ENCODE peak calls at places on chromosomes 16 and 17, in nine cellular contexts. E is cardiac muscle cell, Y is heart right ventricle, H is Karpas-422, B is transverse colon, Z is Peyer's patch, A is tibial artery, P is thoracic aorta, N is stomach. F is an unnamed sample. For H3K36me3, the result is how much of the 10 kb centered on the place peaks cover.

GRCh38 chr16:54174750-54175149 is 111.8 kb downstream of the IRX3 start:
- DNase-seq in N (no peak), Y (no peak), Z (no peak), H (no peak), E (no peak), B (no peak), P (no peak), A (no peak), F (no peak)

GRCh38 chr16:20879175-20880053 is 20.7 kb downstream of the DCUN1D3 start:
- DNase-seq in H (no peak), A (no peak), N (no peak), Y (no peak), P (no peak), Z (no peak), B (no peak), E (no peak), F (no peak)

GRCh38 chr17:65050438-65050837 is 6.1 kb downstream of the GNA13 start:
- DNase-seq in Y (no peak), P (no peak), Z (no peak), B (no peak), E (no peak), H (no peak), A (no peak), N (no peak), F (no peak)

GRCh38 chr17:12599185-12599920 is 66.3 kb upstream of the MYOCD start:
- DNase-seq in H (no peak), Y (no peak), E (no peak), P (no peak), A (no peak), Z (no peak), B (no peak), N (no peak), F (no peak)

GRCh38 chr16:745739-746138 is 4.9 kb upstream of the CIAO3 start:
- DNase-seq in H (peak), N (peak), Y (no peak), A (no peak), B (no peak), Z (no peak), P (no peak), E (peak), F (peak)

GRCh38 chr17:4175921-4176802 is 33.2 kb downstream of the CYB5D2 start:
- DNase-seq in A (no peak), Z (no peak), H (no peak), B (no peak), E (peak), N (no peak), P (no peak), Y (no peak), F (no peak)

GRCh38 chr16:22117666-22118065 is 25.3 kb downstream of the VWA3A start:
- DNase-seq in H (no peak), B (no peak), E (no peak), Z (no peak), P (no peak), N (no peak), A (no peak), Y (no peak), F (no peak)

GRCh38 chr17:73644145-73645049 is at the start of gene SDK2:
- DNase-seq in E (peak), Y (no peak), N (peak), Z (peak), B (no peak), P (no peak), H (no peak), A (no peak), F (no peak)

GRCh38 chr16:87598431-87598830 is 3.9 kb upstream of the JPH3 start:
- DNase-seq in A (no peak), P (no peak), H (no peak), E (no peak), Z (no peak), B (no peak), Y (no peak), N (no peak), F (no peak)

GRCh38 chr16:10594312-10594950 is 14.0 kb upstream of the EMP2 start:
- DNase-seq in N (peak), Z (no peak), Y (no peak), H (no peak), A (no peak), E (no peak), P (no peak), B (peak), F (peak)

GRCh38 chr16:54194008-54194731 is 92.4 kb downstream of the IRX3 start:
- DNase-seq in Y (peak), A (peak), E (peak), Z (no peak), B (peak), N (peak), H (no peak), P (peak), F (peak)

GRCh38 chr16:88957887-88958577 is 19.0 kb downstream of the CBFA2T3 start:
- DNase-seq in P (no peak), E (no peak), H (no peak), Z (peak), N (no peak), Y (no peak), B (no peak), A (no peak), F (no peak)

GRCh38 chr17:77155125-77155524 is 14.4 kb downstream of the SEC14L1 start:
- DNase-seq in B (no peak), P (no peak), Y (no peak), Z (no peak), E (no peak), N (no peak), H (no peak), A (no peak), F (no peak)

GRCh38 chr17:28975634-28976033 is 24.3 kb upstream of the PHF12 start:
- DNase-seq in N (no peak), H (no peak), A (no peak), E (no peak), B (no peak), P (no peak), Y (no peak), Z (no peak), F (no peak)

GRCh38 chr16:10561001-10561400 is 19.4 kb downstream of the EMP2 start:
- DNase-seq in E (no peak), A (no peak), B (no peak), P (no peak), N (no peak), Y (no peak), H (no peak), Z (no peak), F (no peak)

GRCh38 chr17:17911003-17911613 is 61.1 kb downstream of the TOM1L2 start:
- DNase-seq in Z (no peak), P (no peak), H (no peak), E (peak), A (no peak), B (no peak), N (no peak), Y (no peak), F (no peak)

GRCh38 chr16:25390761-25391160 is 133.1 kb upstream of the ZKSCAN2 start:
- DNase-seq in A (no peak), P (no peak), N (no peak), E (no peak), H (no peak), Z (no peak), B (no peak), Y (no peak), F (no peak)

GRCh38 chr16:81106826-81107503 is 10.8 kb upstream of the GCSH start:
- DNase-seq in A (no peak), P (no peak), N (no peak), B (no peak), Y (no peak), E (no peak), H (no peak), Z (no peak), F (no peak)

GRCh38 chr16:87062569-87063442 is 254.4 kb downstream of the C16orf95 start:
- DNase-seq in P (peak), Z (peak), H (peak), B (peak), E (peak), A (peak), Y (peak), N (peak), F (peak)

GRCh38 chr16:68499011-68499410 is 40.1 kb upstream of the ZFP90 start:
- DNase-seq in A (no peak), P (no peak), Z (no peak), Y (no peak), B (no peak), N (no peak), E (no peak), H (no peak), F (no peak)

GRCh38 chr16:23071202-23072083 is 77.8 kb downstream of the USP31 start:
- DNase-seq in E (no peak), Y (peak), N (no peak), P (no peak), A (no peak), H (no peak), B (no peak), Z (no peak), F (no peak)

GRCh38 chr17:72143245-72143644 is 22.4 kb downstream of the SOX9 start:
- DNase-seq in E (no peak), N (no peak), Y (no peak), Z (no peak), P (no peak), H (peak), A (no peak), B (no peak), F (no peak)

GRCh38 chr17:16281351-16281750 is 64.3 kb downstream of the PIGL start:
- DNase-seq in N (no peak), Z (no peak), H (no peak), E (no peak), A (no peak), B (no peak), Y (no peak), P (no peak), F (no peak)

GRCh38 chr17:32831627-32832243 is 45.2 kb downstream of the MYO1D start:
- DNase-seq in H (no peak), Y (no peak), Z (no peak), A (no peak), B (no peak), N (no peak), P (no peak), E (no peak), F (no peak)

GRCh38 chr16:6897910-6898475 is 434.7 kb upstream of the RBFOX1 start:
- DNase-seq in P (no peak), Y (no peak), E (no peak), H (no peak), B (no peak), N (no peak), A (no peak), Z (no peak), F (no peak)

DNA sequence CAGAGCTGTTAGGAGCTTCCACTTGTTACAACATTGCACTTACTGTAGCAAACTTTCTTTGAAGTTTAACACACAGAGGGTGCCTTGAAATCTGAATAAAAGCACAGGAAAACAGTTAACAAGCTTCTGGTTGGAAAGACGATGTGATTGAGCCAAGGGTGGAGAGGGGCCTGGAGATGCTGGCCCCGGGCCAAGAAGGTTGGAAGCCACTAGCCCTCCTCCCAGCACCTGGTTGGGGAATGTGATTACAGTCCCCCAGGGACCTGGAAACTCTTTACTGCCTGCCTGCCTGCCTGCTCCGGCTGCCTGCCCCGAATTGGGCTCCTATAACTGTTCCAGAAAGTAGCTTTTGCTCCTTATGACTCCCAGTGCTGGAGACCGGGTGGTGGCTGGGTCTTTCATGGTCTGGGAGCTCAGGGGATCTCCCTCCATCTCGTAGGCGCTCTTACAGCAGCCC is 48.0 kb upstream of the ZFHX3 start:
- DNase-seq in E (peak), B (no peak), N (no peak), P (no peak), H (no peak), A (no peak), Y (no peak), Z (no peak), F (no peak)
- H3K4me3 ChIP-seq in E (no peak), B (no peak), N (no peak), P (peak), H (no peak), A (peak), Y (no peak), Z (no peak), F (no peak)

GRCh38 chr16:11688520-11688886 is 20.2 kb downstream of the SNN start:
- DNase-seq in H (no peak), Y (no peak), P (no peak), A (no peak), N (no peak), B (no peak), Z (no peak), E (no peak), F (no peak)
- H3K36me3 ChIP-seq in H (under half), Y (under half), P (under half), A (half or more), N (half or more), B (half or more), Z (half or more), E (half or more), F (under half)

GRCh38 chr17:10730956-10731879 is 1.4 kb upstream of the TMEM220 start:
- DNase-seq in Y (no peak), H (no peak), B (no peak), P (no peak), E (no peak), Z (no peak), N (peak), A (no peak), F (no peak)
- H3K4me3 ChIP-seq in Y (no peak), H (no peak), B (no peak), P (peak), E (no peak), Z (no peak), N (peak), A (no peak), F (no peak)

GRCh38 chr17:78820122-78820792 is 20.4 kb downstream of the USP36 start:
- DNase-seq in Z (no peak), B (no peak), E (no peak), Y (no peak), P (no peak), H (no peak), A (no peak), N (no peak), F (no peak)

GRCh38 chr17:78822552-78822951 is 18.1 kb downstream of the USP36 start:
- DNase-seq in N (no peak), A (no peak), E (no peak), Y (no peak), H (no peak), B (no peak), Z (no peak), P (no peak), F (no peak)

GRCh38 chr17:78821961-78822360 is 18.7 kb downstream of the USP36 start:
- DNase-seq in N (no peak), H (no peak), Z (no peak), B (no peak), E (no peak), A (no peak), Y (no peak), P (no peak), F (no peak)

GRCh38 chr17:78819402-78819801 is 21.2 kb downstream of the USP36 start:
- DNase-seq in Y (no peak), A (no peak), P (no peak), N (no peak), H (no peak), B (no peak), Z (no peak), E (no peak), F (no peak)

GRCh38 chr17:78820841-78821240 is 19.8 kb downstream of the USP36 start:
- DNase-seq in H (no peak), N (no peak), P (no peak), A (no peak), Z (no peak), Y (no peak), E (no peak), B (no peak), F (no peak)
- H3K36me3 ChIP-seq in H (half or more), N (half or more), P (half or more), A (half or more), Z (half or more), Y (half or more), E (half or more), B (half or more), F (half or more)

GRCh38 chr17:733743-734142 is 1.3 kb downstream of the TLCD3A start:
- DNase-seq in Y (no peak), P (no peak), B (no peak), H (no peak), E (no peak), Z (no peak), A (no peak), N (no peak), F (no peak)
- H3K4me3 ChIP-seq in Y (peak), P (peak), B (no peak), H (peak), E (peak), Z (no peak), A (peak), N (peak), F (no peak)

GRCh38 chr17:41160648-41161047 is at the start of gene KRTAP4-4:
- DNase-seq in P (no peak), Y (no peak), Z (no peak), B (no peak), E (no peak), H (no peak), N (no peak), A (no peak), F (no peak)

GRCh38 chr17:41168121-41168520 is at the start of gene KRTAP4-3:
- DNase-seq in Z (no peak), N (no peak), A (no peak), P (no peak), B (no peak), E (no peak), H (no peak), Y (no peak), F (no peak)

GRCh38 chr17:41167561-41167960 is 460 bp downstream of the KRTAP4-3 start:
- DNase-seq in B (no peak), Z (no peak), A (no peak), Y (no peak), N (no peak), H (no peak), P (no peak), E (no peak), F (no peak)

GRCh38 chr17:41163828-41164227 is 3.3 kb upstream of the KRTAP4-4 start:
- DNase-seq in N (no peak), Z (no peak), Y (no peak), P (no peak), H (no peak), E (no peak), B (no peak), A (no peak), F (no peak)
- H3K36me3 ChIP-seq in N (under half), Z (under half), Y (under half), P (under half), H (under half), E (under half), B (under half), A (under half), F (under half)

F was measured in lung.